ENCODE peak calls at places on chromosomes 6 and 20, in eight cellular contexts. Z, O, V, H, E, S, K and N are unnamed samples.
A peak's percentile ranks its signal among the peaks of the same experiment; 100 is the strongest.

GRCh38 chr6:20955751-20956150 is 421.5 kb downstream of the CDKAL1 start:
- DNase-seq in Z (no peak), O (no peak), V (no peak), H (no peak), E (no peak), S (no peak), K (no peak), N (no peak)

GRCh38 chr6:12798326-12798725 is 81.8 kb downstream of the PHACTR1 start:
- DNase-seq in Z (no peak), O (no peak), V (no peak), H (no peak), E (no peak), S (no peak), K (no peak), N (no peak)

GRCh38 chr6:558089-558488 is 98.8 kb downstream of the HUS1B start:
- DNase-seq in Z (peak; percentile 6), O (peak; percentile 8), V (no peak), H (no peak), E (peak; percentile 36), S (no peak), K (no peak), N (peak; percentile 18)

GRCh38 chr6:19805146-19805515 is 32.0 kb upstream of the ID4 start:
- DNase-seq in Z (peak; percentile 5), O (no peak), V (no peak), H (no peak), E (peak; percentile 30), S (no peak), K (no peak), N (no peak)

GRCh38 chr6:215335-216034 is 76.8 kb upstream of the DUSP22 start:
- DNase-seq in Z (no peak), O (peak; percentile 26), V (no peak), H (peak; percentile 7), E (no peak), S (no peak), K (peak; percentile 31), N (no peak)

GRCh38 chr6:77368660-77369313 is 94.5 kb downstream of the HTR1B start:
- DNase-seq in Z (no peak), O (peak; percentile 57), V (peak; percentile 35), H (no peak), E (peak; percentile 21), S (no peak), K (no peak), N (no peak)

GRCh38 chr6:23873161-23873560 is 252.9 kb upstream of the NRSN1 start:
- DNase-seq in Z (no peak), O (no peak), V (no peak), H (no peak), E (no peak), S (no peak), K (no peak), N (no peak)

GRCh38 chr6:144094731-144095133 is 641 bp downstream of the SF3B5 start:
- DNase-seq in Z (peak; percentile 4), O (no peak), V (no peak), H (no peak), E (no peak), S (no peak), K (no peak), N (no peak)

GRCh38 chr20:39576786-39577185 is 614.6 kb downstream of the DHX35 start:
- DNase-seq in Z (no peak), O (no peak), V (no peak), H (no peak), E (no peak), S (no peak), K (no peak), N (no peak)

GRCh38 chr6:2478200-2478599 is 232.8 kb upstream of the GMDS start:
- DNase-seq in Z (peak; percentile 54), O (peak; percentile 36), V (no peak), H (no peak), E (peak; percentile 85), S (no peak), K (no peak), N (peak; percentile 64)

GRCh38 chr6:16061833-16062232 is 67.1 kb upstream of the MYLIP start:
- DNase-seq in Z (no peak), O (no peak), V (no peak), H (no peak), E (no peak), S (no peak), K (no peak), N (no peak)

GRCh38 chr20:40535816-40536215 is 153.2 kb downstream of the MAFB start:
- DNase-seq in Z (no peak), O (no peak), V (no peak), H (no peak), E (no peak), S (no peak), K (no peak), N (no peak)

GRCh38 chr6:145963216-145964068 is 716 bp downstream of the SHPRH start:
- DNase-seq in Z (peak; percentile 50), O (peak; percentile 71), V (peak; percentile 66), H (peak; percentile 30), E (peak; percentile 63), S (no peak), K (no peak), N (peak; percentile 73)

GRCh38 chr6:151240861-151241642 is 1.3 kb downstream of the AKAP12 start:
- DNase-seq in Z (peak; percentile 57), O (peak; percentile 78), V (peak; percentile 55), H (no peak), E (peak; percentile 80), S (no peak), K (no peak), N (peak; percentile 75)

GRCh38 chr6:113442040-113442439 is 415.1 kb upstream of the MARCKS start:
- DNase-seq in Z (no peak), O (no peak), V (no peak), H (no peak), E (no peak), S (no peak), K (no peak), N (no peak)

GRCh38 chr6:165049362-165049761 is 260.0 kb downstream of the C6orf118 start:
- DNase-seq in Z (peak; percentile 34), O (no peak), V (peak; percentile 69), H (no peak), E (peak; percentile 2), S (peak; percentile 75), K (no peak), N (peak; percentile 18)

GRCh38 chr6:159828074-159828473 is 28.0 kb downstream of the PNLDC1 start:
- DNase-seq in Z (no peak), O (peak; percentile 29), V (no peak), H (no peak), E (peak; percentile 46), S (no peak), K (no peak), N (no peak)

GRCh38 chr6:19719691-19720127 is 117.5 kb upstream of the ID4 start:
- DNase-seq in Z (peak; percentile 77), O (peak; percentile 78), V (no peak), H (no peak), E (peak; percentile 57), S (no peak), K (no peak), N (peak; percentile 79)

GRCh38 chr6:85580878-85581267 is 12.8 kb downstream of the SNX14 start:
- DNase-seq in Z (peak; percentile 5), O (peak; percentile 66), V (no peak), H (no peak), E (peak; percentile 68), S (peak; percentile 7), K (no peak), N (no peak)

GRCh38 chr20:23350855-23351838 is 556 bp downstream of the NXT1 start:
- DNase-seq in Z (peak; percentile 18), O (peak; percentile 64), V (peak; percentile 47), H (peak; percentile 56), E (peak; percentile 55), S (no peak), K (peak; percentile 19), N (peak; percentile 33)

GRCh38 chr6:33202799-33203198 is 1.7 kb upstream of the HSD17B8 start:
- DNase-seq in Z (no peak), O (no peak), V (no peak), H (no peak), E (no peak), S (no peak), K (no peak), N (no peak)

GRCh38 chr6:125267806-125268523 is 33.8 kb downstream of the HDDC2 start:
- DNase-seq in Z (no peak), O (no peak), V (no peak), H (no peak), E (peak; percentile 51), S (no peak), K (no peak), N (no peak)

GRCh38 chr6:4017847-4018193 is 61.1 kb downstream of the FAM217A start:
- DNase-seq in Z (peak; percentile 10), O (peak; percentile 35), V (no peak), H (no peak), E (peak; percentile 63), S (no peak), K (no peak), N (peak; percentile 9)